ENCODE peak calls at places on chromosomes 13 and 19, in five cellular contexts. V, Y, Z, O and K are unnamed samples.

GRCh38 chr13:71524245-71525002 is 342.6 kb downstream of the DACH1 start:
- DNase-seq in V (no peak), Y (no peak), Z (no peak), O (no peak), K (no peak)

GRCh38 chr19:55586976-55587668 is 6.5 kb upstream of the ZNF579 start:
- DNase-seq in V (peak; percentile 99), Y (peak; percentile 96), Z (peak; percentile 95), O (peak; percentile 97), K (peak; percentile 96)

GRCh38 chr19:39953915-39954314 is 17.1 kb upstream of the PSMC4 start:
- DNase-seq in V (no peak), Y (no peak), Z (no peak), O (no peak), K (no peak)

GRCh38 chr19:13095393-13095784 is 7.3 kb downstream of the LYL1 start:
- DNase-seq in V (no peak), Y (no peak), Z (no peak), O (peak; percentile 94), K (no peak)

GRCh38 chr13:37481005-37481857 is 117.3 kb downstream of the POSTN start:
- DNase-seq in V (no peak), Y (no peak), Z (no peak), O (no peak), K (no peak)

GRCh38 chr19:2702170-2703076 is at the start of gene GNG7:
- DNase-seq in V (peak; percentile 97), Y (peak; percentile 96), Z (peak; percentile 90), O (peak; percentile 98), K (peak; percentile 96)

GRCh38 chr13:73429691-73430090 is 370.9 kb downstream of the KLF5 start:
- DNase-seq in V (no peak), Y (no peak), Z (no peak), O (no peak), K (no peak)

GRCh38 chr13:20460744-20461143 is 64.9 kb downstream of the CRYL1 start:
- DNase-seq in V (no peak), Y (no peak), Z (no peak), O (no peak), K (no peak)

GRCh38 chr13:74026753-74027152 is 107.5 kb downstream of the KLF12 start:
- DNase-seq in V (peak; percentile 29), Y (peak; percentile 44), Z (no peak), O (peak; percentile 80), K (no peak)

GRCh38 chr19:8363803-8364771 is at the start of gene ANGPTL4:
- DNase-seq in V (peak; percentile 82), Y (peak; percentile 78), Z (peak; percentile 92), O (peak; percentile 69), K (peak; percentile 94)

GRCh38 chr19:47209323-47210179 is 21.4 kb downstream of the BBC3 start:
- DNase-seq in V (no peak), Y (no peak), Z (no peak), O (no peak), K (no peak)

GRCh38 chr19:47421844-47422395 is 2.6 kb upstream of the MEIS3 start:
- DNase-seq in V (no peak), Y (no peak), Z (no peak), O (no peak), K (no peak)

GRCh38 chr13:33053397-33054066 is 37.3 kb downstream of the KL start:
- DNase-seq in V (no peak), Y (no peak), Z (no peak), O (no peak), K (no peak)

GRCh38 chr19:35015576-35016351 is 14.5 kb upstream of the SCN1B start:
- DNase-seq in V (no peak), Y (no peak), Z (no peak), O (no peak), K (peak; percentile 76)
- H3K4me1 ChIP-seq in V (peaks cover 16% of the 10 kb centered on the region), Y (peaks cover 9% of the 10 kb centered on the region), Z (peaks cover 14% of the 10 kb centered on the region), O (peaks cover 66% of the 10 kb centered on the region), K (no peaks in the 10 kb centered on the region)

GRCh38 chr13:44237276-44237767 is 136.3 kb upstream of the SERP2 start:
- DNase-seq in V (no peak), Y (peak; percentile 47), Z (peak; percentile 80), O (no peak), K (peak; percentile 92)
- TF ChIP-seq POLR2AphosphoS5 in V (peak; percentile 89), Y (peak; percentile 62), Z (peak; percentile 91), O (peak; percentile 82), K (peak; percentile 77)

GRCh38 chr13:48783181-48783630 is 129.5 kb downstream of the CYSLTR2 start:
- DNase-seq in V (peak; percentile 70), Y (peak; percentile 69), Z (peak; percentile 89), O (peak; percentile 86), K (peak; percentile 84)
- H3K4me1 ChIP-seq in V (no peaks in the 10 kb centered on the region), Y (no peaks in the 10 kb centered on the region), Z (peaks cover 4% of the 10 kb centered on the region), O (no peaks in the 10 kb centered on the region), K (no peaks in the 10 kb centered on the region)

GRCh38 chr19:11197291-11198174 is at the start of gene KANK2:
- DNase-seq in V (peak; percentile 91), Y (peak; percentile 90), Z (peak; percentile 84), O (peak; percentile 92), K (peak; percentile 94)
- TF ChIP-seq POLR2AphosphoS5 in V (peak; percentile 83), Y (peak; percentile 90), Z (no peak), O (peak; percentile 53), K (peak; percentile 97)